ENCODE peak calls at places on chromosomes 12 and 14, in seven cellular contexts. E, J, C, A, L, U and S are unnamed samples.

GRCh38 chr12:26286186-26286585 is 90.8 kb downstream of the SSPN start:
- DNase-seq in A (no peak), C (no peak), L (no peak), U (no peak), J (no peak), E (no peak), S (no peak)

GRCh38 chr14:49019467-49020100 is 566.6 kb downstream of the RPS29 start:
- DNase-seq in U (no peak), E (no peak), L (no peak), A (no peak), C (no peak), J (no peak), S (no peak)

GRCh38 chr14:85535916-85536834 is 6.2 kb downstream of the FLRT2 start:
- DNase-seq in U (no peak), J (peak; percentile 64), C (no peak), E (no peak), A (no peak), L (no peak), S (no peak)

GRCh38 chr14:93655078-93655750 is 133.1 kb downstream of the PRIMA1 start:
- DNase-seq in U (peak; percentile 37), J (peak; percentile 29), L (peak; percentile 44), A (no peak), C (no peak), E (peak; percentile 1), S (no peak)

GRCh38 chr12:89401433-89402086 is 49.3 kb upstream of the DUSP6 start:
- DNase-seq in U (no peak), E (no peak), J (no peak), A (no peak), L (no peak), C (no peak), S (no peak)

GRCh38 chr14:100078216-100078780 is 13.1 kb downstream of the EVL start:
- DNase-seq in A (no peak), L (no peak), J (no peak), E (no peak), C (no peak), U (no peak), S (no peak)

GRCh38 chr12:42741771-42742510 is 152.4 kb upstream of the PRICKLE1 start:
- DNase-seq in A (no peak), E (no peak), J (no peak), C (no peak), U (no peak), L (no peak), S (no peak)

GRCh38 chr12:7017870-7018349 is 366 bp downstream of the LPCAT3 start:
- DNase-seq in C (no peak), L (no peak), U (no peak), A (no peak), J (no peak), E (no peak), S (no peak)

GRCh38 chr12:129819391-129819790 is 84.4 kb downstream of the TMEM132D start:
- DNase-seq in E (no peak), L (no peak), U (no peak), J (no peak), C (no peak), A (no peak), S (no peak)

GRCh38 chr14:48703728-48704467 is 882.3 kb downstream of the RPS29 start:
- DNase-seq in E (no peak), U (no peak), C (no peak), L (no peak), J (no peak), A (no peak), S (no peak)

GRCh38 chr14:21672116-21672515 is 1.5 kb downstream of the OR4E1 start:
- DNase-seq in E (no peak), U (no peak), J (no peak), C (no peak), L (no peak), A (no peak), S (no peak)

GRCh38 chr12:3216726-3217682 is 139.8 kb downstream of the TSPAN9 start:
- DNase-seq in C (no peak), U (no peak), L (no peak), E (peak; percentile 41), A (no peak), J (peak; percentile 96), S (no peak)

GRCh38 chr14:96229315-96229714 is 24.7 kb downstream of the BDKRB2 start:
- DNase-seq in U (no peak), C (no peak), A (no peak), J (no peak), L (no peak), E (no peak), S (no peak)
- TF ChIP-seq CTCF in U (no peak), C (no peak), A (no peak), J (no peak), L (no peak), E (no peak), S (no peak)

GRCh38 chr12:117312770-117313169 is 48.7 kb downstream of the NOS1 start:
- DNase-seq in A (no peak), L (no peak), C (no peak), E (no peak), J (no peak), U (no peak), S (no peak)

GRCh38 chr12:117321572-117321971 is 39.9 kb downstream of the NOS1 start:
- DNase-seq in E (no peak), U (no peak), C (no peak), A (no peak), L (no peak), J (no peak), S (no peak)

GRCh38 chr12:117313906-117314305 is 47.5 kb downstream of the NOS1 start:
- DNase-seq in E (no peak), U (no peak), L (no peak), C (no peak), J (no peak), A (no peak), S (no peak)

GRCh38 chr12:117318591-117318990 is 42.8 kb downstream of the NOS1 start:
- DNase-seq in E (no peak), C (no peak), U (no peak), A (no peak), L (no peak), J (peak; percentile 21), S (no peak)

GRCh38 chr12:117316336-117316735 is 45.1 kb downstream of the NOS1 start:
- DNase-seq in L (no peak), E (no peak), A (no peak), U (no peak), J (no peak), C (no peak), S (no peak)
- TF ChIP-seq CTCF in L (no peak), E (no peak), A (no peak), U (no peak), J (no peak), C (no peak), S (no peak)

GRCh38 chr12:54627304-54627703 is 7.4 kb downstream of the LACRT start:
- DNase-seq in J (no peak), U (no peak), E (no peak), C (no peak), L (no peak), A (no peak), S (no peak)

GRCh38 chr12:54624316-54625279 is 10.1 kb downstream of the LACRT start:
- DNase-seq in E (no peak), J (no peak), C (no peak), L (no peak), U (no peak), A (no peak), S (no peak)

GRCh38 chr12:54628186-54628846 is 6.4 kb downstream of the LACRT start:
- DNase-seq in U (no peak), C (no peak), J (no peak), E (no peak), A (no peak), L (no peak), S (no peak)

GRCh38 chr12:54616933-54617535 is 17.7 kb downstream of the LACRT start:
- DNase-seq in C (no peak), L (no peak), E (no peak), J (no peak), A (no peak), U (no peak), S (no peak)

GRCh38 chr12:54622463-54623183 is 12.1 kb downstream of the LACRT start:
- DNase-seq in A (no peak), U (no peak), C (no peak), L (no peak), J (peak; percentile 23), E (no peak), S (no peak)
- TF ChIP-seq CTCF in A (no peak), U (peak; percentile 9), C (no peak), L (peak; percentile 61), J (peak; percentile 50), E (peak; percentile 53), S (no peak)

DNA sequence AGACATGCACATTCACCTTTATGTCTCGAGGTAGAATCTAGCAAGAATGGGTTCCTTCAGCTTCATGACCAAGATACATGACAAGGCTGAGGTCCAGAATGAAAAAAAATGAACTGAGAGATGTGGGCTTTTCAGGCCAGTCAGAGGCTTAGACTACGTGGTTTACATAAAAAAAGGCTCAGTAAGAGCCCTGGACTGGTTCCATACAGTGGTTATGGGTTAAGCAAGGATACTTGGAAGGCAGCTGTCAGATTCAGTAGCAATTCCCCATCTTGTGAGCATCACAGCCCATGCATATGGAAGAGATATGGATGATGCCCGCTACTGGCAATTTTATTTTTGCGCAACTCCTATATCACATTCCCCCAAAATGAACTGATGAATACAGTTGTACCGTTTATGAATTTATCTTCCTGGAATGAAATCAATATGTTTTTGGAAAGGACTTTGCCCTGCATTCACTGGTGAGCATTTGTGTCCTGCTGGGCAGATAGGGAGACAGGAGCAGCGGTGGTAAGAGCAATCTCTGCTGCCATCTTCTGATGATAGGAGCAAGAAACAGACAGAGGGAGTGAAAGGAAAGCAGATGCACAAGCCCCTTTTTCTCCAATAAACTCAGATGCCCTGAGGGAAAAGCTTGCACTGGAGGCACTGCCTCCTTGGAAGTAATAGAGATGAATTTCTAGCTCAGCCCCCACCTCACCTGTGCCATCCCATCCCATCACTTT is 280.4 kb downstream of the GALC start:
- DNase-seq in J (peak; percentile 2), A (no peak), U (no peak), L (no peak), C (no peak), E (no peak), S (no peak)
- TF ChIP-seq CTCF in J (no peak), A (no peak), U (no peak), L (peak; percentile 33), C (no peak), E (no peak), S (no peak)

DNA sequence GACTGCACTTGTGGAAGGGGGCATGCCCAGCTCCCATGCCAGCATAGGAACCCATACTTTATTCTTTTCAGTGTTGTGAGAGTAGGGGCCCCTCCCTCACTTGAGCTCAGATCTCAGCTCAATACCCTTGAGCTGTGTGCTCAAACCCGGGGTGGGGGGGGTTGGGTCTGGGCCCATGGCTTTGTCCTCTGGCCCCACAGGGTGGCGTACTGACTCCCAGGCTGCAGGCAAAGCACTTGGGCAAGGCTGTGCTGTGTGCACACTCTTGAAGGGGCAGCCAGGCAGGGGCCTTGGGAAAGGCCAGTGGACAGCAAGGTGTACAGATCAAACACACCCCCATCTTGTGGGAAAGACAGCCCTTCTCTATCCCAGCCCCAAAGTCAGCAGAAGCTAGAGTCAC is 81.8 kb downstream of the WIF1 start:
- DNase-seq in A (no peak), U (no peak), J (no peak), L (no peak), C (no peak), E (no peak), S (no peak)
- TF ChIP-seq CTCF in A (no peak), U (no peak), J (no peak), L (no peak), C (no peak), E (no peak), S (no peak)

GRCh38 chr14:83733670-83734069 is 1796.3 kb upstream of the FLRT2 start:
- DNase-seq in C (no peak), U (no peak), E (no peak), L (no peak), A (no peak), J (no peak), S (no peak)
- TF ChIP-seq CTCF in C (no peak), U (no peak), E (no peak), L (no peak), A (no peak), J (no peak), S (no peak)